ENCODE peak calls at places on chromosome 11, in six cellular contexts. M is psoas muscle, B is NCI-H446, C is nephron progenitor cell, I is immature natural killer cell, Y is EL. E is an unnamed sample.

GRCh38 chr11:3866206-3866605 is 10.7 kb downstream of the STIM1 start:
- DNase-seq in M (peak; percentile 59), B (no peak), C (no peak), I (peak; percentile 66), Y (no peak), E (no peak)

GRCh38 chr11:128467610-128468041 is 119.7 kb downstream of the ETS1 start:
- DNase-seq in M (peak; percentile 60), B (no peak), C (no peak), I (no peak), Y (peak; percentile 100), E (no peak)

GRCh38 chr11:27294654-27295053 is 68.4 kb downstream of the CCDC34 start:
- DNase-seq in M (no peak), B (no peak), C (no peak), I (no peak), Y (no peak), E (no peak)

GRCh38 chr11:73538381-73538872 is 59.5 kb downstream of the FAM168A start:
- DNase-seq in M (no peak), B (peak; percentile 10), C (no peak), I (peak; percentile 11), Y (no peak), E (peak; percentile 91)

GRCh38 chr11:1837171-1838076 is 1.4 kb upstream of the TNNI2 start:
- DNase-seq in M (peak; percentile 90), B (no peak), C (peak; percentile 91), I (peak; percentile 80), Y (peak; percentile 55), E (peak; percentile 42)

GRCh38 chr11:1041471-1041870 is 5.0 kb upstream of the MUC6 start:
- DNase-seq in M (peak; percentile 42), B (no peak), C (no peak), I (no peak), Y (no peak), E (no peak)

GRCh38 chr11:48148749-48149148 is 67.9 kb upstream of the OR4B1 start:
- DNase-seq in M (no peak), B (no peak), C (no peak), I (no peak), Y (no peak), E (no peak)

GRCh38 chr11:92393218-92393617 is 168.6 kb downstream of the FAT3 start:
- DNase-seq in M (no peak), B (peak; percentile 96), C (no peak), I (no peak), Y (no peak), E (no peak)

GRCh38 chr11:134410766-134411165 is 1.3 kb downstream of the B3GAT1 start:
- DNase-seq in M (no peak), B (no peak), C (no peak), I (peak; percentile 8), Y (no peak), E (no peak)

GRCh38 chr11:96459751-96460150 is 69.9 kb downstream of the JRKL start:
- DNase-seq in M (no peak), B (peak; percentile 33), C (no peak), I (no peak), Y (no peak), E (no peak)

GRCh38 chr11:115153135-115153534 is 351.1 kb downstream of the CADM1 start:
- DNase-seq in M (no peak), B (no peak), C (no peak), I (no peak), Y (no peak), E (no peak)

GRCh38 chr11:45530776-45531175 is 134.6 kb downstream of the CHST1 start:
- DNase-seq in M (no peak), B (no peak), C (no peak), I (no peak), Y (no peak), E (no peak)

GRCh38 chr11:18594999-18595749 is 4.4 kb upstream of the MISFA start:
- DNase-seq in M (no peak), B (no peak), C (no peak), I (no peak), Y (peak; percentile 85), E (no peak)